ENCODE peak calls at places on chromosomes 11 and 22, in eight cellular contexts. B, I, L, S, F, X, K and Q are unnamed samples.

GRCh38 chr11:75350743-75351540 is 519 bp downstream of the ARRB1 start:
- DNase-seq in B (peak; percentile 52), I (no peak), L (peak; percentile 67), S (no peak), F (no peak), X (peak; percentile 72), K (no peak), Q (peak; percentile 57)

GRCh38 chr22:24289781-24290181 is 19.1 kb downstream of the SPECC1L start:
- DNase-seq in B (peak; percentile 54), I (no peak), L (no peak), S (no peak), F (no peak), X (no peak), K (no peak), Q (no peak)

GRCh38 chr11:78127408-78127807 is 12.0 kb downstream of the ALG8 start:
- DNase-seq in B (no peak), I (no peak), L (no peak), S (no peak), F (no peak), X (no peak), K (no peak), Q (no peak)

GRCh38 chr11:67195971-67196418 is 70.3 kb upstream of the GRK2 start:
- DNase-seq in B (peak; percentile 5), I (no peak), L (no peak), S (no peak), F (no peak), X (peak; percentile 24), K (no peak), Q (no peak)

GRCh38 chr11:68974421-68975194 is 6.2 kb downstream of the MRGPRD start:
- DNase-seq in B (no peak), I (peak; percentile 62), L (no peak), S (peak; percentile 77), F (peak; percentile 40), X (no peak), K (no peak), Q (peak; percentile 66)

GRCh38 chr11:87889126-87889525 is 286.1 kb downstream of the RAB38 start:
- DNase-seq in B (no peak), I (no peak), L (no peak), S (no peak), F (no peak), X (no peak), K (no peak), Q (no peak)

GRCh38 chr22:47601666-47602065 is 839.2 kb downstream of the TBC1D22A start:
- DNase-seq in B (no peak), I (no peak), L (no peak), S (no peak), F (no peak), X (no peak), K (no peak), Q (no peak)

GRCh38 chr11:35305670-35306382 is 113.5 kb downstream of the SLC1A2 start:
- DNase-seq in B (peak; percentile 76), I (peak; percentile 46), L (peak; percentile 37), S (peak; percentile 13), F (peak; percentile 14), X (peak; percentile 45), K (no peak), Q (peak; percentile 53)

GRCh38 chr11:117827521-117828511 is 3.3 kb upstream of the FXYD2 start:
- DNase-seq in B (no peak), I (no peak), L (no peak), S (no peak), F (no peak), X (peak; percentile 14), K (no peak), Q (no peak)

GRCh38 chr11:93849751-93850584 is 450 bp downstream of the VSTM5 start:
- DNase-seq in B (peak; percentile 38), I (no peak), L (peak; percentile 29), S (no peak), F (no peak), X (peak; percentile 79), K (no peak), Q (peak; percentile 66)

GRCh38 chr11:91081440-91082088 is 858.7 kb upstream of the CHORDC1 start:
- DNase-seq in B (no peak), I (peak; percentile 3), L (no peak), S (no peak), F (no peak), X (no peak), K (no peak), Q (no peak)

GRCh38 chr11:34964610-34965331 is 48.4 kb downstream of the PDHX start:
- DNase-seq in B (no peak), I (no peak), L (no peak), S (no peak), F (no peak), X (no peak), K (no peak), Q (no peak)

GRCh38 chr11:128039140-128040021 is 548.0 kb downstream of the ETS1 start:
- DNase-seq in B (no peak), I (no peak), L (no peak), S (no peak), F (peak; percentile 85), X (peak; percentile 45), K (no peak), Q (no peak)

GRCh38 chr22:50318698-50319411 is 8.0 kb downstream of the DENND6B start:
- DNase-seq in B (no peak), I (no peak), L (no peak), S (no peak), F (no peak), X (no peak), K (no peak), Q (no peak)
- TF ChIP-seq CTCF in B (no peak), I (no peak), L (no peak), S (no peak), F (no peak), X (no peak), K (no peak), Q (no peak)

DNA sequence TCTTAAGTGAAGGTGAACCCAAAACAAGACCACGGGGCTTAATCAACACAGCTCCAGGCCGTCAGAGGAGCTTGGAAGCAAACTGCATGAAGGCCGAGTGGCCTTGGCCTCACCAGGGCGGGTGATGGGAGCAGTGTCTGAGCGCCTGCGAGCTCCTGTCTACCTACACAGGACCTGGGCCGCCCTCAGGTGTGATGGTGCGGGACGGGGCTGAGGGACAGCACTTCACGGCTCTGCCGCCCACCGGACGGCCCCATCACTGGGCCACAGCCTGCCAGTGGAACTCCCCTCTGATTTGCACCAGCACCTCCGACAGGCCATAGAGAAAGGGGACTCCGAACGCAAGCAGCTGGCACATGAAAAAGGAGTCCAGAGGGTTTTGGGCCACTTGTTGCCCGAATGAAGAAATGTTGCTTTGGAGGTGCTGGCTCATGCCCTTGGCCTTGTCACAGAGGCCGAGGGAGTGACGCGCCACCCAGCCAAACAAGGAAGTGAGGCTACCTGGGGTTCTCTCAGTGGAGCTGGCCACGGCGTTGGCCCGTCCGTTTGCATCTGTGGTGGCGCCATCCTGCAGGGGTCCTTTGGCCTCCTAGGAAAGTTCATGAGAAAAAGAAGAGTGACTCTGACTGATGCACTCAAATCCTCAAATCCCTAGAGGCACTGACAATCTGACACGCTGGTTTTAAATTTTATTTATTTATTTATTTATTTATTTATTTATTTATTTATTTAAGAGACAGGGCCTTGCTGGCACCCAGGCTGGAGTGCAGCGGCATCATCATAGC is 90.3 kb upstream of the BID start:
- DNase-seq in B (no peak), I (no peak), L (no peak), S (no peak), F (no peak), X (no peak), K (no peak), Q (no peak)
- H3K9me3 ChIP-seq in B (no peaks in the 10 kb centered on the region), I (no peaks in the 10 kb centered on the region), L (no peaks in the 10 kb centered on the region), S (no peaks in the 10 kb centered on the region), F (no peaks in the 10 kb centered on the region), X (no peaks in the 10 kb centered on the region), K (no peaks in the 10 kb centered on the region), Q (no peaks in the 10 kb centered on the region)

GRCh38 chr11:111570796-111571195 is 30.3 kb downstream of the LAYN start:
- DNase-seq in B (no peak), I (no peak), L (no peak), S (no peak), F (no peak), X (no peak), K (no peak), Q (no peak)

GRCh38 chr11:111571829-111572501 is 30.3 kb upstream of the SIK2 start:
- DNase-seq in B (no peak), I (no peak), L (no peak), S (no peak), F (no peak), X (no peak), K (no peak), Q (no peak)

GRCh38 chr11:111573821-111574249 is 28.4 kb upstream of the SIK2 start:
- DNase-seq in B (no peak), I (no peak), L (no peak), S (no peak), F (no peak), X (no peak), K (no peak), Q (no peak)

GRCh38 chr11:111575748-111576147 is 26.5 kb upstream of the SIK2 start:
- DNase-seq in B (no peak), I (no peak), L (no peak), S (no peak), F (no peak), X (no peak), K (no peak), Q (no peak)

DNA sequence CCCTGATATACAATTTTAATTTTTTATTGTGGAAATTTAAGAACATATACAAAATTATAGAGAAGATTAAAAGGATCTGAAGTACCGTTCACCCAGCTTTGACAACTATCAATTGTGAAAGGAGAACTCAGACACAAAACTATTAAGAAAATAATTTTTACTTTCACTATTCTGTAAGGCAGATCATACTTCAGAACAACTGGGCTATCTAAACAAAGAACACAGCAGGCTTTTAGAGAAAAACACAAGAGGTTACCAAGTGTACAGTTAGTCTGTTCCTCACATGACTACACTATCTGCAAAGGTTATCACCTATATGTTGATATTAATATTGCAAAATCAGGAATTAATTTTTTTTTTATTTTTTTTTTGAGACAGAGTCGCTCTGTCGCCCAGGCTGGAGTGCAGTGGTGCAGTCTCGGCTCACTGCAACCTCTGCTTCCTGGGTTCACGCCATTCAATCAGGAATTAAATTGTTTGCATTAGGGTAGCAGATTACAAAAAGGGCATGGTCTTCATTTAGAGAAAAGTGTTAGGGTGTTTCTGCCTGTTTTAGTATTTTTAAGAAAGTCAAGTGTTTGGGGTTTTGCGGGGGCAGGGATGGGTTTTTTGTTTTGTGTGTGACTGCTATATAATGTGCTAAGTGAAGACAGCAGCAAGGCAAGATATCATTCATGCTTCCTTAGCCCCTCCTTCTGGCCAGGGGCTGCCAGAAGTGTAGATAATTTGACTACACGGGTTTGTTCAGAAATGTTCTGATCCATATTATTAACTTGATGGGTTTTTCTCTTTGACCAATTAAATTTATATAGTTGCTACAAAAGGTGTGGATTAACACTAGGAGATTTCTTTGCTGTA is 27.6 kb upstream of the SIK2 start:
- DNase-seq in B (no peak), I (no peak), L (no peak), S (no peak), F (no peak), X (no peak), K (no peak), Q (no peak)
- TF ChIP-seq CTCF in B (peak; percentile 15), I (no peak), L (no peak), S (no peak), F (no peak), X (no peak), K (no peak), Q (peak; percentile 9)

GRCh38 chr11:55342901-55343300 is at the start of gene OR4A16:
- DNase-seq in B (no peak), I (no peak), L (no peak), S (no peak), F (no peak), X (no peak), K (no peak), Q (no peak)

DNA sequence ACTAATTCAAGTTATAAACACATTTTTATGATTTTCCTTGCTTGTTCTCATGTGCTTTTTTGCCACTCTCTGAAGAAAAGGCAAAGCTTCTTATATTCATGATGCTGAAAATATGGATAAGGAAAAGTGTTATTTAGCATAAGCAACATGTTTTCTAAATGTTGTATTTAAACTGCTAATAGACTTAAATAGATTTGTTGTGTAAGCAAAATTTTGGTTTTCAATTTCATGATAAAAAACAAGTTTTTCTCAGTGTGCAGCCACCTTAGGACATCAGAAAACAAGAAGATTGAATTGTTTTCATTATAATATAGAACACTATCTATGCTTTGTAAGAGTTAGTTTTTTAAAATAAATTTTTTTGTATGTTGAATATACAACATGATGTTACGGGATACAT is 2.3 kb downstream of the OR4A16 start:
- DNase-seq in B (no peak), I (no peak), L (no peak), S (no peak), F (no peak), X (no peak), K (no peak), Q (no peak)
- H3K9me3 ChIP-seq in B (peaks cover 29% of the 10 kb centered on the region), I (peaks cover 4% of the 10 kb centered on the region), L (no peaks in the 10 kb centered on the region), S (peaks cover 8% of the 10 kb centered on the region), F (no peaks in the 10 kb centered on the region), X (no peaks in the 10 kb centered on the region), K (peaks cover 10% of the 10 kb centered on the region), Q (no peaks in the 10 kb centered on the region)